ENCODE peak calls at places on chromosome 1, in seven cellular contexts. M is IMR-90, O is esophagus squamous epithelium, B is right lobe of liver, P is lower lobe of right lung, A is SK-N-SH, E is mesendoderm. I is an unnamed sample. For H3K36me3 and H3K4me1, the result is how much of the 10 kb centered on the place peaks cover.

GRCh38 chr1:27970401-27970800 is 10.6 kb downstream of the XKR8 start:
- DNase-seq in E (no peak), O (no peak), P (no peak), M (peak), B (no peak), A (no peak), I (no peak)

GRCh38 chr1:115469703-115470476 is 131.8 kb upstream of the NGF start:
- DNase-seq in B (peak), P (peak), M (peak), A (peak), E (peak), O (no peak), I (peak)

GRCh38 chr1:100757946-100758345 is 38.4 kb downstream of the VCAM1 start:
- DNase-seq in B (no peak), O (no peak), E (no peak), M (no peak), A (no peak), P (no peak), I (no peak)

GRCh38 chr1:225739542-225740107 is 38.0 kb upstream of the SRP9 start:
- DNase-seq in A (no peak), E (no peak), M (no peak), P (no peak), B (no peak), O (no peak), I (no peak)

GRCh38 chr1:230976825-230977747 is 1.6 kb downstream of the TTC13 start:
- DNase-seq in A (no peak), B (no peak), P (no peak), O (no peak), M (no peak), E (no peak), I (no peak)

GRCh38 chr1:151511636-151512215 is 539 bp downstream of the CGN start:
- DNase-seq in O (no peak), E (peak), A (peak), P (peak), M (no peak), B (peak), I (no peak)

GRCh38 chr1:154767315-154768240 is 102.5 kb downstream of the KCNN3 start:
- DNase-seq in B (no peak), E (peak), A (peak), O (no peak), M (peak), P (no peak), I (peak)

GRCh38 chr1:194194724-194195123 is 1008.3 kb upstream of the B3GALT2 start:
- DNase-seq in O (no peak), E (no peak), M (peak), A (no peak), B (no peak), P (no peak), I (no peak)

GRCh38 chr1:5724847-5725246 is 267.4 kb downstream of the NPHP4 start:
- DNase-seq in E (no peak), P (no peak), B (no peak), A (no peak), M (no peak), O (no peak), I (peak)

GRCh38 chr1:67889466-67889865 is 56.2 kb upstream of the GNG12 start:
- DNase-seq in A (no peak), O (no peak), E (no peak), B (no peak), P (no peak), M (no peak), I (no peak)

GRCh38 chr1:64121766-64122385 is 81.5 kb upstream of the UBE2U start:
- DNase-seq in O (no peak), A (no peak), P (no peak), B (no peak), E (no peak), M (peak), I (no peak)

GRCh38 chr1:202018476-202019234 is 8.3 kb downstream of the ELF3 start:
- DNase-seq in A (no peak), B (peak), E (peak), P (peak), O (no peak), M (no peak), I (peak)

GRCh38 chr1:63817152-63817667 is 43.4 kb downstream of the ROR1 start:
- DNase-seq in A (peak), M (peak), B (no peak), P (no peak), O (no peak), E (no peak), I (no peak)

GRCh38 chr1:152037920-152038658 is 1.3 kb upstream of the S100A11 start:
- DNase-seq in B (no peak), E (no peak), O (no peak), A (no peak), M (no peak), P (no peak), I (no peak)

GRCh38 chr1:26220199-26220912 is 13.6 kb upstream of the CEP85 start:
- DNase-seq in A (no peak), E (no peak), B (no peak), P (no peak), O (no peak), M (no peak), I (no peak)

GRCh38 chr1:81254560-81254959 is 546.2 kb upstream of the ADGRL2 start:
- DNase-seq in B (no peak), A (no peak), E (peak), P (no peak), M (no peak), O (no peak), I (no peak)

GRCh38 chr1:63326473-63327380 is 4.4 kb downstream of the FOXD3 start:
- DNase-seq in A (peak), E (peak), B (no peak), O (no peak), M (peak), P (no peak), I (no peak)

GRCh38 chr1:110548381-110548780 is 29.4 kb upstream of the KCNA10 start:
- DNase-seq in A (peak), P (no peak), B (no peak), O (no peak), M (peak), E (peak), I (no peak)

GRCh38 chr1:107405241-107405640 is 264.4 kb downstream of the NTNG1 start:
- DNase-seq in E (no peak), P (no peak), M (peak), A (no peak), B (no peak), O (no peak), I (no peak)

GRCh38 chr1:58768971-58769808 is 14.7 kb downstream of the JUN start:
- DNase-seq in M (peak), B (peak), E (peak), O (no peak), A (peak), P (peak), I (no peak)

GRCh38 chr1:215682232-215682631 is 115.1 kb downstream of the KCTD3 start:
- DNase-seq in A (peak), O (no peak), E (no peak), P (no peak), B (no peak), M (peak), I (no peak)

GRCh38 chr1:145845144-145845513 is 301 bp upstream of the NUDT17 start:
- DNase-seq in O (no peak), B (no peak), P (no peak), A (no peak), E (no peak), M (no peak), I (no peak)

GRCh38 chr1:115706774-115707425 is 61.6 kb downstream of the CASQ2 start:
- DNase-seq in E (peak), M (peak), O (no peak), P (no peak), B (no peak), A (peak), I (no peak)

GRCh38 chr1:18646776-18647410 is 16.2 kb downstream of the PAX7 start:
- DNase-seq in M (no peak), A (peak), E (peak), B (no peak), P (no peak), O (no peak), I (no peak)

GRCh38 chr1:215474940-215475339 is 92.2 kb upstream of the KCTD3 start:
- DNase-seq in P (no peak), M (no peak), E (no peak), O (no peak), B (no peak), A (no peak), I (no peak)

GRCh38 chr1:43565600-43566360 is 35.1 kb downstream of the PTPRF start:
- DNase-seq in O (no peak), B (peak), P (peak), E (peak), A (peak), M (peak), I (no peak)

DNA sequence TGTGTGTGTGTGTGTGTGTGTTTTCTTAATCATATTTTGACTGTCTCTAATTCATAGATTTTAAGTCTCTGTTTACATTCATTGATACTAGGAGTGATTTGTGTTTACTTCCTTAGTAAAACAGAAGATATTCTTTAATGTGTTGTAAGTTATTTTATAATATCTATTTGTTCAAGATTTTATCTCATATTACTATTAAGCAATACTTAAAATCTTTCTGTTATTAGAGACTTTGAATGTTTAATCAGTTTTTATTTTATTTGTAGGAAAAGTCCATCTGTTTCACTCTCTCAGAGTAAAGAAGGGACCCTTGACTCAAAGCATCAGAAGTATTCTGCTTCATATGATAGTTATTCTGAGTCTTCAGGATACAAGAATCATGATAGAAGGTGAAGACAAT is 89.2 kb downstream of the CEP350 start:
- DNase-seq in E (no peak), M (no peak), O (no peak), P (no peak), B (no peak), A (no peak), I (no peak)
- H3K36me3 ChIP-seq in E (under half), M (under half), O (under half), P (half or more), B (under half), A (half or more), I (half or more)

GRCh38 chr1:12169442-12170135 is 2.8 kb downstream of the TNFRSF1B start:
- DNase-seq in P (no peak), E (no peak), M (no peak), B (no peak), A (no peak), O (no peak), I (no peak)

GRCh38 chr1:12168451-12169160 is 1.8 kb downstream of the TNFRSF1B start:
- DNase-seq in E (no peak), O (no peak), M (no peak), A (no peak), P (no peak), B (peak), I (no peak)

GRCh38 chr1:12172042-12172851 is 5.5 kb downstream of the TNFRSF1B start:
- DNase-seq in A (no peak), O (no peak), E (no peak), P (no peak), M (no peak), B (no peak), I (no peak)

GRCh38 chr1:12171206-12172041 is 4.6 kb downstream of the TNFRSF1B start:
- DNase-seq in E (no peak), M (no peak), P (no peak), B (no peak), A (no peak), O (no peak), I (no peak)

GRCh38 chr1:12170263-12170671 is 3.5 kb downstream of the TNFRSF1B start:
- DNase-seq in M (no peak), P (no peak), O (no peak), B (peak), A (no peak), E (no peak), I (no peak)
- H3K4me1 ChIP-seq in M (under half), P (half or more), O (under half), B (under half), A (under half), E (under half), I (under half)

GRCh38 chr1:186799689-186800054 is 29.1 kb upstream of the PLA2G4A start:
- DNase-seq in B (no peak), A (no peak), P (no peak), E (no peak), O (no peak), M (no peak), I (no peak)
- H3K36me3 ChIP-seq in B (under half), A (under half), P (under half), E (under half), O (under half), M (under half), I (under half)

DNA sequence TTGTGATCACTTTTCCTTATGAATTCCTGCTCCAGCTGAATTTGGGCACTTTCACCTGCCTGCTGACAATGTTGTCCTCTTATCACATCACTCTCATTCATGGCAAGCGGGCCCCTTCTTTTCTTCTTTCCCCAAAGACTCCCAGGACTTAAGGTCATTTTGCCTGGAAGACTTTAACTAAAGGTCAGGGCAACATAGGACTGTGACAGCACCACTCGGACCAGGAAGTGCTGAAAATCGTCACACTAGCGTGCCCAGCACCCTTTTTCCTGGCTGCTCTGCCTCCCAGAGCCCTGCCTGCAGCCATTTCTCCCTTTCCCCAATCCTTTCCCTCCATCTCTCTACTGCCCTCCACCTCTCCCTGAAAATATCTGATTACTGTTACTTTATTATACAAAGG is 35.4 kb downstream of the CD34 start:
- DNase-seq in O (no peak), E (no peak), P (no peak), M (no peak), A (no peak), B (no peak), I (no peak)
- H3K4me1 ChIP-seq in O (under half), E (under half), P (under half), M (under half), A (under half), B (under half), I (under half)

GRCh38 chr1:21559788-21560567 is 50.8 kb downstream of the ALPL start:
- DNase-seq in B (no peak), M (no peak), E (no peak), A (no peak), O (no peak), P (no peak), I (no peak)
- H3K36me3 ChIP-seq in B (under half), M (under half), E (under half), A (under half), O (under half), P (under half), I (under half)

GRCh38 chr1:15310544-15310943 is 63.5 kb downstream of the FHAD1 start:
- DNase-seq in O (no peak), P (no peak), B (no peak), A (no peak), E (no peak), M (no peak), I (no peak)
- H3K4me1 ChIP-seq in O (under half), P (under half), B (under half), A (under half), E (under half), M (under half), I (under half)

I was measured in RWPE2.